ENCODE peak calls at places on chromosomes 1 and 21, in four cellular contexts. M, F, Z and U are unnamed samples.

GRCh38 chr1:202579806-202580205 is 130.4 kb downstream of the SYT2 start:
- DNase-seq in F (peak; percentile 26), Z (no peak), M (no peak), U (no peak)

GRCh38 chr21:32388306-32388705 is 4.5 kb downstream of the URB1 start:
- DNase-seq in F (no peak), Z (no peak), M (no peak), U (no peak)

GRCh38 chr21:41953831-41954653 is at the start of gene C2CD2:
- DNase-seq in Z (peak; percentile 85), M (no peak), F (peak; percentile 92), U (peak; percentile 93)

GRCh38 chr1:23376890-23377811 is 7.5 kb upstream of the ZNF436 start:
- DNase-seq in M (no peak), Z (no peak), F (peak; percentile 38), U (no peak)

GRCh38 chr1:228265167-228265566 is 57.3 kb downstream of the OBSCN start:
- DNase-seq in M (no peak), F (no peak), Z (no peak), U (peak; percentile 39)

GRCh38 chr1:228837817-228838716 is 102.8 kb downstream of the RHOU start:
- DNase-seq in M (no peak), Z (peak; percentile 79), F (peak; percentile 55), U (no peak)

GRCh38 chr1:175713386-175713785 is 30.0 kb downstream of the TNR start:
- DNase-seq in Z (no peak), M (no peak), F (no peak), U (no peak)

GRCh38 chr1:212353181-212353580 is 61.5 kb downstream of the PACC1 start:
- DNase-seq in M (no peak), F (no peak), Z (no peak), U (no peak)

GRCh38 chr1:98870959-98871903 is 133.4 kb downstream of the PLPPR5 start:
- DNase-seq in F (no peak), M (peak; percentile 30), Z (no peak), U (peak; percentile 17)